ENCODE peak calls at places on chromosome 1, in ten cellular contexts. C, G, V, Y, K, T, W, R, E and X are unnamed samples.

GRCh38 chr1:117857434-117857833 is 72.0 kb downstream of the GDAP2 start:
- DNase-seq in K (no peak), G (no peak), T (peak; percentile 6), R (no peak), C (no peak), W (peak; percentile 4), V (no peak), E (no peak), Y (no peak), X (no peak)

GRCh38 chr1:200733907-200734306 is 4.8 kb upstream of the CAMSAP2 start:
- DNase-seq in V (no peak), R (no peak), T (no peak), C (no peak), E (no peak), K (no peak), Y (no peak), G (no peak), W (no peak), X (no peak)

GRCh38 chr1:2257245-2257627 is 29.1 kb downstream of the SKI start:
- DNase-seq in E (no peak), G (no peak), R (no peak), Y (no peak), V (no peak), W (no peak), C (no peak), K (no peak), T (peak; percentile 36), X (peak; percentile 19)

GRCh38 chr1:108722292-108722691 is 9.6 kb downstream of the FNDC7 start:
- DNase-seq in V (no peak), Y (no peak), K (no peak), R (no peak), T (peak; percentile 14), W (peak; percentile 77), G (no peak), E (no peak), C (no peak), X (no peak)

GRCh38 chr1:99887890-99888289 is 37.7 kb downstream of the AGL start:
- DNase-seq in G (no peak), V (no peak), E (no peak), Y (no peak), K (no peak), T (no peak), R (no peak), W (no peak), C (no peak), X (no peak)

GRCh38 chr1:43621386-43621785 is 28.6 kb upstream of the KDM4A start:
- DNase-seq in T (no peak), V (no peak), G (no peak), E (no peak), C (no peak), W (no peak), K (no peak), Y (no peak), R (no peak), X (no peak)

GRCh38 chr1:219188331-219188803 is 14.7 kb downstream of the LYPLAL1 start:
- DNase-seq in K (no peak), W (no peak), C (no peak), Y (no peak), T (no peak), E (no peak), R (no peak), V (no peak), G (no peak), X (no peak)

GRCh38 chr1:66354311-66354922 is 179.5 kb upstream of the SGIP1 start:
- DNase-seq in G (peak; percentile 48), R (no peak), Y (no peak), T (peak; percentile 77), E (no peak), C (no peak), V (no peak), K (no peak), W (peak; percentile 69), X (no peak)

GRCh38 chr1:160209656-160210046 is 4.5 kb downstream of the PEA15 start:
- DNase-seq in Y (no peak), E (no peak), G (no peak), K (no peak), C (no peak), R (no peak), T (peak; percentile 29), W (no peak), V (no peak), X (no peak)

GRCh38 chr1:160826546-160826945 is 30.6 kb downstream of the LY9 start:
- DNase-seq in Y (no peak), T (peak; percentile 29), C (no peak), W (no peak), G (no peak), R (no peak), V (no peak), E (peak; percentile 19), K (no peak), X (no peak)

DNA sequence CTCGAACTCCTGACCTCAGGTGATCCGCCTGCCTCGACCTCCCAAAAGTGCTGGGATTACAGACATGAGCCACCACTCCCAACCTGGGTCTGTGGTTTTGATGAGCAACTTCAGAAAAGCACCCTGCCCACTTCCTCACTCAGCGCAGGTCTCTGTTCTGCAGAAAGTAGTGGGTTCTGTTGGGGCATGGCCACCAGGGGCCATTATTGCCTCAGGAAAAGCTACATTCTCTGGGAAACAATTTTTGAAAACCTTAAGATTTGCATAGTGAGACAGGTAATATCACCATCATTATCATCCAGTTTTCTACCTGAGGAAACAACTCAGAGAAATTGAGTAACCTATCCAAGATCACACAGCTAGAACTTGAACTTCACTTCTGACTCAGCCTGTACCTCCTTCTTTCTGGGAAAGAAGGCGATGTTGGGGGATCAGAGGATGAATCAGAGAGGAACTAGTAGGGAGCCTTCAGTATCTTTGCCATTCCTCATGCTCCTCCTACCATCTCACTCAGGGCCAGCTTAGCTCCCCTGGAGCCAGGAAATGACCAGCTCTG is 7.1 kb upstream of the NES start:
- DNase-seq in R (no peak), W (peak; percentile 76), C (no peak), Y (no peak), T (peak; percentile 37), E (peak; percentile 67), V (no peak), G (no peak), K (no peak), X (no peak)
- TF ChIP-seq CTCF in R (peak; percentile 21), W (no peak), C (no peak), Y (peak; percentile 20), T (no peak), E (no peak), V (no peak), G (peak; percentile 45), K (no peak), X (no peak)

DNA sequence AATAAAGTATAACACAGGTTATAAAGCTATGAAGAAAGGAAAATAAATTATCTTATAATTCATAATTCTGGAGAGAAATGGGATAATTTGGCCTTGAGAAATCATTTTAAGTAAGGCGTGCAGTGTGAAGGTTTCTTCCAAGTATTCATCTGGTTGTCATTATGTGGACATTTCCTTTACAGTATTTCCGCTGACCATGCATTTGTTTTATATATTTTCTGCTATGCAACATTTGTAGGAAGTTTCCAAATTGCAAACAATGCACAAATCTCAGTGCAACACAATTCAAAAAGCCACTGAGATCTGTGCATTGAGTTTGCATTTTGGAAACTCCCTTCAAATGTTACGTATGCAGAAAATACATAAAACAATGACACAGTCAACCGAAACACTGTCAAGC is 17.8 kb downstream of the ZNF670 start:
- DNase-seq in E (no peak), K (no peak), C (no peak), R (no peak), V (no peak), W (no peak), Y (no peak), T (no peak), G (no peak), X (no peak)
- TF ChIP-seq CTCF in E (no peak), K (no peak), C (no peak), R (no peak), V (no peak), W (no peak), Y (no peak), T (no peak), G (no peak), X (no peak)

GRCh38 chr1:27111771-27112573 is 43.0 kb downstream of the SLC9A1 start:
- DNase-seq in G (peak; percentile 98), Y (peak; percentile 97), T (peak; percentile 100), K (peak; percentile 87), C (peak; percentile 48), E (peak; percentile 97), V (peak; percentile 47), R (no peak), W (peak; percentile 100), X (peak; percentile 54)
- TF ChIP-seq CTCF in G (peak; percentile 55), Y (no peak), T (peak; percentile 21), K (peak; percentile 52), C (no peak), E (no peak), V (no peak), R (no peak), W (peak; percentile 60), X (peak; percentile 49)

DNA sequence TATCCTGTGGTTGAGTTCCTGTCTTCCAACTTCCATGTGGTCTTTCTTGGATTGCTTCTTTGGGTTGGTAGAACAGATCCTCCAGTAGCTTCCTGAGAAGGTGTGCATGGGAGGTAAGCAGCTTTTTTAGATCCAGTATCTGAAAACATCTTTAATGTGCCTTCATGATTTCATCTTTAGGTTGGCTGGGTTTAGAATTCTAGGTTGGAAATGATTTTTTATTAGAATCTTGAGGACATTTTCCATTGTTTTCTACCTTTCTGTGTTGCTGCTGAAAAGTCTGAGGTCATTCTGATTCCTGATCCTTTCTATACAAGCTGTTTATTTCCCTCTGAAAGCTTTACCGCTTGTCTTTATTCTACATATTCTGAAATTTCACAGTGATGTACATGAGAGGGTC is 94.8 kb downstream of the PEX14 start:
- DNase-seq in W (no peak), C (no peak), E (no peak), G (no peak), R (no peak), V (no peak), Y (no peak), T (no peak), K (no peak), X (no peak)
- TF ChIP-seq CTCF in W (no peak), C (no peak), E (no peak), G (no peak), R (no peak), V (no peak), Y (no peak), T (no peak), K (no peak), X (no peak)